ENCODE peak calls at places on chromosome 17, in four cellular contexts. X, P, R and M are unnamed samples.

GRCh38 chr17:8889458-8890210 is 22.2 kb upstream of the PIK3R6 start:
- DNase-seq in X (no peak), P (no peak), R (no peak), M (no peak)

GRCh38 chr17:40087903-40088718 is 12.3 kb downstream of the NR1D1 start:
- DNase-seq in X (no peak), P (no peak), R (no peak), M (no peak)

GRCh38 chr17:7886227-7887037 is 2.2 kb upstream of the CHD3 start:
- DNase-seq in X (peak), P (no peak), R (peak), M (no peak)

GRCh38 chr17:39800540-39800939 is 62.8 kb downstream of the GRB7 start:
- DNase-seq in X (no peak), P (no peak), R (no peak), M (no peak)

GRCh38 chr17:72338847-72339790 is 218.3 kb downstream of the SOX9 start:
- DNase-seq in X (peak), P (no peak), R (no peak), M (peak)

GRCh38 chr17:40530531-40530987 is 29.1 kb upstream of the TNS4 start:
- DNase-seq in X (no peak), P (no peak), R (no peak), M (no peak)

GRCh38 chr17:40104570-40105471 is 4.4 kb upstream of the NR1D1 start:
- DNase-seq in X (no peak), P (no peak), R (no peak), M (no peak)

GRCh38 chr17:74010903-74011302 is 192.6 kb upstream of the RPL38 start:
- DNase-seq in X (no peak), P (no peak), R (no peak), M (no peak)

GRCh38 chr17:72562628-72563188 is 441.9 kb downstream of the SOX9 start:
- DNase-seq in X (no peak), P (no peak), R (no peak), M (no peak)

GRCh38 chr17:44672479-44673093 is 16.3 kb downstream of the MEIOC start:
- DNase-seq in X (peak), P (no peak), R (no peak), M (peak)

GRCh38 chr17:74245145-74245817 is 28.8 kb upstream of the DNAI2 start:
- DNase-seq in X (peak), P (peak), R (no peak), M (no peak)

GRCh38 chr17:65017375-65017774 is 39.2 kb downstream of the GNA13 start:
- DNase-seq in X (peak), P (no peak), R (no peak), M (no peak)

GRCh38 chr17:76208120-76208519 is 32.2 kb downstream of the RNF157 start:
- DNase-seq in X (no peak), P (no peak), R (no peak), M (no peak)